ENCODE peak calls at places on chromosomes 4 and X, in ten cellular contexts. G is A673, K is neural crest cell, X is colonic mucosa, T is heart right ventricle, O is AG04450, Y is psoas muscle, F is BJ, L is cardiac muscle cell, R is AG10803. S is an unnamed sample.
A peak's percentile ranks its signal among the peaks of the same experiment; 100 is the strongest.

GRCh38 chr4:3338321-3338838 is 45.6 kb downstream of the RGS12 start:
- DNase-seq in G (no peak), K (no peak), X (no peak), T (no peak), O (no peak), Y (no peak), F (no peak), L (no peak), R (no peak), S (no peak)

GRCh38 chrX:154735695-154736393 is 15.0 kb downstream of the GAB3 start:
- DNase-seq in G (no peak), K (no peak), X (no peak), T (peak; percentile 57), O (peak; percentile 70), Y (peak; percentile 69), F (no peak), L (no peak), R (peak; percentile 89), S (no peak)

GRCh38 chr4:100593933-100594332 is 76.1 kb upstream of the EMCN start:
- DNase-seq in G (no peak), K (no peak), X (no peak), T (no peak), O (no peak), Y (no peak), F (no peak), L (no peak), R (no peak), S (peak; percentile 3)

GRCh38 chr4:39365931-39366771 is at the start of gene RFC1:
- DNase-seq in G (peak; percentile 94), K (peak; percentile 83), X (peak; percentile 95), T (peak; percentile 92), O (peak; percentile 73), Y (peak; percentile 91), F (peak; percentile 24), L (peak; percentile 94), R (peak; percentile 87), S (peak; percentile 90)

GRCh38 chr4:113874480-113874879 is 105.0 kb downstream of the ARSJ start:
- DNase-seq in G (no peak), K (no peak), X (no peak), T (no peak), O (no peak), Y (no peak), F (no peak), L (no peak), R (no peak), S (no peak)

GRCh38 chr4:182643801-182644311 is 273.3 kb downstream of the DCTD start:
- DNase-seq in G (no peak), K (no peak), X (no peak), T (peak; percentile 16), O (peak; percentile 76), Y (no peak), F (peak; percentile 41), L (peak; percentile 64), R (peak; percentile 90), S (no peak)

GRCh38 chrX:1239681-1240142 is 27.3 kb upstream of the CRLF2 start:
- DNase-seq in G (no peak), K (no peak), X (peak; percentile 42), T (peak; percentile 25), O (no peak), Y (peak; percentile 31), F (no peak), L (no peak), R (no peak), S (peak; percentile 95)

GRCh38 chrX:75784689-75785491 is at the start of gene MAGEE2:
- DNase-seq in G (no peak), K (no peak), X (no peak), T (peak; percentile 18), O (no peak), Y (peak; percentile 17), F (no peak), L (no peak), R (no peak), S (no peak)

GRCh38 chrX:17933856-17934255 is 72.8 kb upstream of the RAI2 start:
- DNase-seq in G (no peak), K (no peak), X (no peak), T (no peak), O (no peak), Y (no peak), F (no peak), L (no peak), R (no peak), S (no peak)

GRCh38 chrX:53654378-53654777 is 32.1 kb downstream of the HUWE1 start:
- DNase-seq in G (no peak), K (no peak), X (no peak), T (no peak), O (no peak), Y (no peak), F (no peak), L (no peak), R (peak; percentile 15), S (no peak)

GRCh38 chr4:8736083-8736825 is 135.4 kb downstream of the HMX1 start:
- DNase-seq in G (peak; percentile 22), K (no peak), X (no peak), T (no peak), O (no peak), Y (no peak), F (no peak), L (no peak), R (no peak), S (no peak)

GRCh38 chrX:44223150-44223549 is 120.3 kb downstream of the EFHC2 start:
- DNase-seq in G (no peak), K (no peak), X (peak; percentile 73), T (no peak), O (no peak), Y (no peak), F (no peak), L (no peak), R (peak; percentile 42), S (no peak)

GRCh38 chr4:119735136-119735770 is 106.6 kb upstream of the PDE5A start:
- DNase-seq in G (no peak), K (no peak), X (no peak), T (no peak), O (peak; percentile 97), Y (no peak), F (peak; percentile 95), L (no peak), R (peak; percentile 87), S (no peak)

GRCh38 chr4:150569384-150569987 is 12.5 kb upstream of the MAB21L2 start:
- DNase-seq in G (no peak), K (no peak), X (no peak), T (no peak), O (no peak), Y (no peak), F (no peak), L (no peak), R (peak; percentile 32), S (no peak)

GRCh38 chr4:176065365-176066249 is at the start of gene WDR17:
- DNase-seq in G (peak; percentile 94), K (peak; percentile 89), X (peak; percentile 86), T (peak; percentile 80), O (peak; percentile 32), Y (peak; percentile 82), F (no peak), L (peak; percentile 98), R (peak; percentile 58), S (peak; percentile 94)

GRCh38 chr4:83284161-83285021 is at the start of gene COQ2:
- DNase-seq in G (peak; percentile 88), K (peak; percentile 93), X (peak; percentile 98), T (peak; percentile 97), O (peak; percentile 85), Y (peak; percentile 97), F (peak; percentile 67), L (peak; percentile 95), R (peak; percentile 95), S (peak; percentile 97)
- TF ChIP-seq CTCF in G (peak; percentile 10), K (peak; percentile 42), X (peak; percentile 18), T (peak; percentile 36), O (no peak), Y (peak; percentile 20), F (peak; percentile 12), L (peak; percentile 4), R (peak; percentile 16), S (no peak)

DNA sequence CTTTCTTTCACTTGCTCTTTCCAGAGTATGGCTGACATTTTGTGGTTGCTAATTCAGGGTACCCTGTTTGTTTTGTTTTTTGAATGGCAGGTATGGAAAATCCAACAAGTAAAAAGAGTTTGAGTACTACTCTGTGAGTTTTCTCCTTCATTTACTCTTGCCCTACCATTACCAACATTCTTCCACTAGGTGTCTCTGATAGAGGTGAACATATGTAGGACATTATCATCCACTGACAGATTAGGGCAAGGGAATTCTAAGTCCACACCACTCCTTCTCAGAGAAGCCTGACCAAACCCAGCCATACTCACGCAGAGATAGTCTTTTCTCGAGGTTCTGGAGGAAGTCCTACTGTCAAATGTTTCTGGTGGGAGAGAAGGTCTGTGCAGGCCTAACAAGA is 36.7 kb upstream of the HDAC8 start:
- DNase-seq in G (no peak), K (no peak), X (no peak), T (no peak), O (no peak), Y (no peak), F (no peak), L (no peak), R (no peak), S (no peak)
- TF ChIP-seq CTCF in G (no peak), K (no peak), X (no peak), T (peak; percentile 22), O (peak; percentile 32), Y (peak; percentile 16), F (peak; percentile 7), L (peak; percentile 24), R (no peak), S (no peak)

GRCh38 chr4:15144249-15144966 is 142.1 kb downstream of the CPEB2 start:
- DNase-seq in G (no peak), K (no peak), X (no peak), T (no peak), O (no peak), Y (no peak), F (no peak), L (no peak), R (no peak), S (no peak)
- TF ChIP-seq CTCF in G (peak; percentile 39), K (no peak), X (no peak), T (no peak), O (no peak), Y (no peak), F (no peak), L (no peak), R (no peak), S (no peak)

GRCh38 chrX:150767045-150767395 is 73.8 kb downstream of the MTMR1 start:
- DNase-seq in G (no peak), K (no peak), X (no peak), T (peak; percentile 23), O (no peak), Y (no peak), F (no peak), L (no peak), R (no peak), S (peak; percentile 7)

GRCh38 chrX:150765237-150765636 is 72.0 kb downstream of the MTMR1 start:
- DNase-seq in G (no peak), K (no peak), X (no peak), T (no peak), O (no peak), Y (no peak), F (no peak), L (no peak), R (no peak), S (no peak)

GRCh38 chrX:150767475-150768131 is 74.4 kb downstream of the MTMR1 start:
- DNase-seq in G (no peak), K (no peak), X (peak; percentile 12), T (no peak), O (peak; percentile 84), Y (no peak), F (peak; percentile 67), L (no peak), R (peak; percentile 93), S (peak; percentile 63)

GRCh38 chrX:150765782-150766350 is 72.7 kb downstream of the MTMR1 start:
- DNase-seq in G (no peak), K (no peak), X (no peak), T (no peak), O (no peak), Y (no peak), F (no peak), L (no peak), R (no peak), S (no peak)

GRCh38 chrX:150766351-150767044 is 73.3 kb downstream of the MTMR1 start:
- DNase-seq in G (no peak), K (no peak), X (no peak), T (no peak), O (no peak), Y (no peak), F (no peak), L (no peak), R (no peak), S (peak; percentile 13)
- TF ChIP-seq CTCF in G (peak; percentile 48), K (no peak), X (no peak), T (no peak), O (no peak), Y (no peak), F (peak; percentile 13), L (peak; percentile 21), R (no peak), S (no peak)